ENCODE peak calls at places on chromosomes 1 and 21, in six cellular contexts. Y is uterus, S is mammary epithelial cell, B is adipocyte, F is stomach, K is heart left ventricle. T is an unnamed sample. For H3K4me1, the result is how much of the 10 kb centered on the place peaks cover.

GRCh38 chr21:31130821-31131220 is 92.5 kb upstream of the KRTAP19-8 start:
- DNase-seq in Y (no peak), S (no peak), B (no peak), F (no peak), K (no peak), T (no peak)

GRCh38 chr1:25381041-25381440 is 39.6 kb downstream of the RHCE start:
- DNase-seq in Y (no peak), S (no peak), B (no peak), F (no peak), K (no peak), T (no peak)

GRCh38 chr1:35120458-35121133 is 41.4 kb downstream of the ZMYM1 start:
- DNase-seq in Y (no peak), S (no peak), B (peak), F (peak), K (no peak), T (peak)

GRCh38 chr1:200258447-200259375 is 151.1 kb downstream of the ZNF281 start:
- DNase-seq in Y (no peak), S (peak), B (peak), F (no peak), K (no peak), T (peak)

GRCh38 chr1:204684206-204684536 is 1.4 kb downstream of the LRRN2 start:
- DNase-seq in Y (no peak), S (no peak), B (no peak), F (no peak), K (no peak), T (no peak)

GRCh38 chr21:35895598-35895997 is 164.7 kb downstream of the SETD4 start:
- DNase-seq in Y (no peak), S (no peak), B (no peak), F (no peak), K (no peak), T (no peak)

GRCh38 chr1:36463404-36463772 is 796 bp downstream of the MRPS15 start:
- DNase-seq in Y (no peak), S (peak), B (no peak), F (no peak), K (no peak), T (no peak)

GRCh38 chr1:173421266-173421665 is 55.9 kb upstream of the PRDX6 start:
- DNase-seq in Y (no peak), S (no peak), B (no peak), F (no peak), K (no peak), T (no peak)

GRCh38 chr1:80445021-80445420 is 1355.7 kb upstream of the ADGRL2 start:
- DNase-seq in Y (no peak), S (peak), B (peak), F (no peak), K (no peak), T (peak)

GRCh38 chr1:54239603-54240002 is 39.6 kb downstream of the MRPL37 start:
- DNase-seq in Y (no peak), S (no peak), B (no peak), F (no peak), K (no peak), T (peak)

GRCh38 chr1:27027575-27028250 is 15.1 kb upstream of the TENT5B start:
- DNase-seq in Y (no peak), S (no peak), B (no peak), F (no peak), K (no peak), T (no peak)

GRCh38 chr1:39540504-39541031 is 36.0 kb downstream of the PABPC4 start:
- DNase-seq in Y (peak), S (no peak), B (no peak), F (peak), K (peak), T (peak)

GRCh38 chr1:165943198-165943597 is 115.8 kb downstream of the UCK2 start:
- DNase-seq in Y (no peak), S (peak), B (peak), F (no peak), K (no peak), T (no peak)

GRCh38 chr1:36571106-36571505 is 88.4 kb upstream of the CSF3R start:
- DNase-seq in Y (no peak), S (no peak), B (no peak), F (no peak), K (no peak), T (no peak)

GRCh38 chr1:229127301-229127700 is 143.6 kb upstream of the RAB4A start:
- DNase-seq in Y (no peak), S (peak), B (peak), F (peak), K (no peak), T (no peak)

GRCh38 chr1:64186138-64186897 is 17.1 kb upstream of the UBE2U start:
- DNase-seq in Y (no peak), S (no peak), B (no peak), F (peak), K (peak), T (no peak)

GRCh38 chr21:37101384-37101783 is 28.3 kb downstream of the TTC3 start:
- DNase-seq in Y (no peak), S (peak), B (peak), F (no peak), K (no peak), T (peak)

GRCh38 chr1:157803851-157804250 is 16.1 kb downstream of the FCRL1 start:
- DNase-seq in Y (no peak), S (no peak), B (no peak), F (no peak), K (no peak), T (no peak)

GRCh38 chr1:29805896-29806160 is 569.5 kb downstream of the PTPRU start:
- DNase-seq in Y (no peak), S (no peak), B (no peak), F (peak), K (no peak), T (no peak)

GRCh38 chr1:96764469-96764868 is 42.9 kb downstream of the PTBP2 start:
- DNase-seq in Y (no peak), S (no peak), B (peak), F (no peak), K (no peak), T (peak)

GRCh38 chr1:72280131-72280530 is 2.2 kb downstream of the NEGR1 start:
- DNase-seq in Y (no peak), S (no peak), B (no peak), F (no peak), K (no peak), T (no peak)

GRCh38 chr1:40313329-40313957 is 3.6 kb downstream of the COL9A2 start:
- DNase-seq in Y (no peak), S (no peak), B (no peak), F (no peak), K (no peak), T (no peak)

GRCh38 chr1:22239378-22239777 is 96.5 kb upstream of the WNT4 start:
- DNase-seq in Y (no peak), S (no peak), B (no peak), F (peak), K (no peak), T (no peak)

GRCh38 chr21:39681257-39681656 is 63.7 kb upstream of the IGSF5 start:
- DNase-seq in Y (no peak), S (peak), B (peak), F (no peak), K (no peak), T (peak)

GRCh38 chr21:17925900-17926299 is 106.7 kb upstream of the C21orf91 start:
- DNase-seq in Y (no peak), S (no peak), B (peak), F (no peak), K (no peak), T (peak)

GRCh38 chr1:172270605-172271004 is 149.9 kb upstream of the C1orf105 start:
- DNase-seq in Y (no peak), S (no peak), B (peak), F (no peak), K (no peak), T (peak)

GRCh38 chr1:40232444-40232843 is 15.3 kb upstream of the TMCO2 start:
- DNase-seq in Y (no peak), S (no peak), B (no peak), F (no peak), K (no peak), T (no peak)

GRCh38 chr1:3453891-3454810 is at the start of gene ARHGEF16:
- DNase-seq in Y (no peak), S (peak), B (peak), F (peak), K (peak), T (peak)

GRCh38 chr1:25131794-25132193 is 100.5 kb downstream of the SYF2 start:
- DNase-seq in Y (no peak), S (no peak), B (no peak), F (no peak), K (no peak), T (no peak)

GRCh38 chr1:91863498-91863897 is 22.5 kb downstream of the TGFBR3 start:
- DNase-seq in Y (no peak), S (no peak), B (no peak), F (no peak), K (no peak), T (no peak)

GRCh38 chr1:224644553-224645154 is 28.5 kb downstream of the CNIH3 start:
- DNase-seq in Y (no peak), S (peak), B (peak), F (peak), K (no peak), T (peak)

GRCh38 chr1:32051706-32052105 is 21.0 kb upstream of the TMEM39B start:
- DNase-seq in Y (no peak), S (no peak), B (no peak), F (no peak), K (no peak), T (no peak)

GRCh38 chr1:75203415-75204277 is 69.5 kb downstream of the LHX8 start:
- DNase-seq in Y (no peak), S (peak), B (peak), F (no peak), K (no peak), T (peak)

GRCh38 chr1:52551476-52552235 is 1.2 kb downstream of the TUT4 start:
- DNase-seq in Y (no peak), S (peak), B (peak), F (no peak), K (no peak), T (peak)

GRCh38 chr1:237386362-237387143 is 344.6 kb downstream of the RYR2 start:
- DNase-seq in Y (no peak), S (no peak), B (peak), F (no peak), K (no peak), T (peak)

GRCh38 chr1:216606047-216606637 is 117.1 kb downstream of the ESRRG start:
- DNase-seq in Y (no peak), S (no peak), B (no peak), F (no peak), K (no peak), T (no peak)

GRCh38 chr1:196152086-196152485 is 456.2 kb downstream of the KCNT2 start:
- DNase-seq in Y (no peak), S (no peak), B (no peak), F (no peak), K (no peak), T (no peak)

GRCh38 chr1:221190249-221190648 is 311.0 kb downstream of the HLX start:
- DNase-seq in Y (no peak), S (no peak), B (no peak), F (no peak), K (no peak), T (no peak)

GRCh38 chr21:34883501-34884271 is 165.4 kb downstream of the RUNX1 start:
- DNase-seq in Y (no peak), S (no peak), B (peak), F (no peak), K (no peak), T (no peak)

GRCh38 chr1:162019436-162019835 is 4.2 kb downstream of the OLFML2B start:
- DNase-seq in Y (no peak), S (no peak), B (no peak), F (no peak), K (no peak), T (no peak)

GRCh38 chr1:162022626-162023025 is 1.0 kb downstream of the OLFML2B start:
- DNase-seq in Y (no peak), S (no peak), B (no peak), F (no peak), K (no peak), T (no peak)

GRCh38 chr1:162023181-162023546 is 505 bp downstream of the OLFML2B start:
- DNase-seq in Y (no peak), S (no peak), B (no peak), F (no peak), K (no peak), T (no peak)

GRCh38 chr1:162020145-162020544 is 3.5 kb downstream of the OLFML2B start:
- DNase-seq in Y (no peak), S (no peak), B (no peak), F (no peak), K (no peak), T (peak)

DNA sequence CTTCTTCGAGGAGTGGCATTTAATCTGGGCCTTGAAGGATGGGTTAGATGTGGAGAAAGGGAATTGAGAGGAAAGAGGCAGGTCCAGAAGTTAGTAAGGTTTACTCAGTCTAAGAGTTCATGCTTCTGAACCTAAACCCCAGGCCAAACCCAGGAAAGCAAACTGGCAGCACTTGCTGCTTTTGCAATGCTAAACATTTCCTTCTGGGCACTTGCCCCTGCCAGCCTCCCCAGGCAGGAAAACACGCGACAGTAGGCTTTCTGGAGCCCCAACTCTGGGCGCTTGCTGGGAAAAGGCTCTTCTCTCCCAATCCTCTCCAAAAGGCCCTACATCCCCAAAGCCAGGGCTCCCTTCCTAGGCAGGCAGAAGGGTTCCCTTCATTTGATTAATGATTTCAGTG is 2.5 kb downstream of the OLFML2B start:
- DNase-seq in Y (no peak), S (no peak), B (no peak), F (no peak), K (no peak), T (no peak)
- H3K4me1 ChIP-seq in Y (under half), S (under half), B (half or more), F (under half), K (under half), T (under half)

DNA sequence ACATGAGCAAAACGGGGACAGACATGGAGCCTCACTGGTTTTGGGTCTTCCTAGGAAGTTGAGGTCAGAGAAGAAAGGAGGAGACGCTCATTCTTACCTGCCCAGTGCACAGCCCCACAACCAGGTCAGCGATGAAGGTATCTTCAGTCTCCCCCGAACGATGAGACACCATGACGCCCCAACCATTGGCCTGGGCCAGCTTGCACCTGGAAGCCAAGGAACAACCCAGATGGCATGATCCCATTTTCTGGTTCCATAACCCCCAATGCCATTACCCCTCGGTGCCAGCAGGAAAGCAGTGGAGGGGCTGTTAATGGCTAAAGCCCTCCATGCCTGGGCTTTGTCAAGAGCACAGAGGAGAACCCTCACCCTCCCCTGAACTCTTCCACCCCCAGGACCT is 15.3 kb downstream of the ENO1 start:
- DNase-seq in Y (no peak), S (no peak), B (no peak), F (no peak), K (no peak), T (no peak)
- H3K4me1 ChIP-seq in Y (under half), S (under half), B (under half), F (under half), K (under half), T (under half)

DNA sequence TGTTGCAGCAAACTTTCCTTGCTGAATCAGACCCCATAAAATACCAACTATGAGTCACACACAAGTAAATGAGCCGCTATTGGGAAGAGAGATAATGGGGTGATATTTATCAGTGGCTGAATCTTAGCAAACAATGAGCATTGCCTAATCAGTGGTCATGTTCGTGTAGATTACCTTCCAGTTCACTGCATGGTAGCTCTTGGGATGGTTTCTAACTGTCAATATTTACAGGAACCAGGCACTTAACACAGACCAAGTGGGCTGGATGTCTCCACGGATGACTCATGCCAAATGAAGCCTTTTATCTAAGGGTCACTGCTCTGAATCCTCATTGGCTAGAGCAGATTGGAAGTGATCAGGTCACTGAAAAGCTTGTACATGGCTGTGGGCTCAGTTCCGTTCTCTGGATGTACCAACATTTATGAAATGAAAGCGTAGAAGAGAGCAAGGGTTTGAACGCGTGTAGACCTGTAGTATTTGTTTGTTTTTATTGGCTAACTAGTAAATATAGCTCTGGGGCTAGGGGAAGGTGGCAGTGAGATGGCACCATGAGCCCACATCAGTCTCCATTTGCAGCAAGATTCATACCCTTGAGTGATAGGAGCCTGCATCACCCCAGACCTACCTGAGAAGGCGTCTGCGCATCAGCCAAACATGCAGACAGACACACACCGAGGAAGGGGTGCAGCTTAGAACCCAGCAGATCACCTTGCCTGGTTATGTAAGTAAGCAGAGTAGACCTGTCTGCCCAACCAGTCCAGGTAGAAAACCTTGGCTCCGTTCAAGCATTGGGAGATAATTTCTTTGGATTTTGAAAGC is 153.3 kb downstream of the TOMM20 start:
- DNase-seq in Y (peak), S (peak), B (peak), F (no peak), K (no peak), T (peak)
- H3K4me1 ChIP-seq in Y (under half), S (half or more), B (half or more), F (half or more), K (half or more), T (under half)

GRCh38 chr1:175679931-175680652 is 63.3 kb downstream of the TNR start:
- DNase-seq in Y (no peak), S (no peak), B (no peak), F (no peak), K (no peak), T (no peak)
- H3K4me1 ChIP-seq in Y (under half), S (under half), B (under half), F (under half), K (under half), T (under half)

GRCh38 chr1:214417545-214418210 is 133.7 kb downstream of the PTPN14 start:
- DNase-seq in Y (no peak), S (no peak), B (no peak), F (no peak), K (no peak), T (no peak)

GRCh38 chr1:214420341-214420740 is 131.1 kb downstream of the PTPN14 start:
- DNase-seq in Y (no peak), S (peak), B (no peak), F (no peak), K (no peak), T (no peak)

GRCh38 chr1:214416417-214417212 is 134.8 kb downstream of the PTPN14 start:
- DNase-seq in Y (no peak), S (no peak), B (peak), F (no peak), K (no peak), T (peak)

GRCh38 chr1:214419650-214420049 is 131.8 kb downstream of the PTPN14 start:
- DNase-seq in Y (no peak), S (no peak), B (no peak), F (no peak), K (no peak), T (no peak)

DNA sequence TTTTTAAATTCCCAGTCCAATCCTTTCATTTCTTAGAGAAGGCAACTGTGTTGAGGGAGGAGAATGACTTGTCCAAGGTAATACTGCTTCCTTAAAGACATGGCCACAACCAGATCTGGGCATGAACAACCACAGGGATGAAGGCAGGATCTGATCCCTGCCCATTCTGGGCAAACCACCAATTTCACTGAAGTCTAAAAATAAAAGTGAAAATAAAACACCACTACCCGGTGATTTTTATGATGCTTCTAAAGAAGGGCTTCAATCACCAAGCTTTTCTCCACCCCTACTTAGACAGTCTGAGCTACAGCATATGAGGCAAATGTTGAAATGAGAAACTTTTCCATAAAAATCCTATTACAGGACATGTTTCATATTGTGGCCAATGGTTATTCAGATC is 133.0 kb downstream of the PTPN14 start:
- DNase-seq in Y (no peak), S (no peak), B (no peak), F (no peak), K (no peak), T (peak)
- H3K4me1 ChIP-seq in Y (under half), S (half or more), B (under half), F (under half), K (half or more), T (under half)

GRCh38 chr1:151833172-151833571 is 1.6 kb upstream of the RORC start:
- DNase-seq in Y (no peak), S (no peak), B (no peak), F (no peak), K (no peak), T (no peak)

GRCh38 chr1:151835596-151835995 is 4.0 kb upstream of the RORC start:
- DNase-seq in Y (no peak), S (no peak), B (no peak), F (no peak), K (no peak), T (no peak)

GRCh38 chr1:151831605-151832004 is at the start of gene RORC:
- DNase-seq in Y (no peak), S (no peak), B (no peak), F (peak), K (peak), T (no peak)

GRCh38 chr1:151832318-151832984 is 849 bp upstream of the RORC start:
- DNase-seq in Y (peak), S (peak), B (peak), F (peak), K (peak), T (no peak)

DNA sequence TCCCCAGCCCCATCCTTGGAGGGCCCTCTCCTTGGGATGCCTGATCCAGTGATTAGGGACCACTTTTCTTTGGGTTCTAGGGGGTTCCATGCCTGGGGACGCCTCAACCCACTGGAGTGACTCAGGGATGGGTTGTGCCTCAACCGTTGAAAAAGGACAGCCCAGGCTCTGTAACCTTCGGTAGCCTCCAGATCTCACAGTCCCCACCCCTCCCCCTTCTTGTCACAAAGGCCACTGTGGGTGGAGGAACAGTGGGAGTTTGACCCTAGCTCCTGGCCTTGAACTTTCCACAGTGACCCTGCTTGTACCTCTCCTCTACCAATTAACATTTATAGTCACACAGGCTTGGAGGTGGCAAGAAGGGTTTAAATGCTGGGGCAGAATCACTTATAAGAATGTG is 2.6 kb upstream of the RORC start:
- DNase-seq in Y (no peak), S (no peak), B (no peak), F (no peak), K (no peak), T (no peak)
- H3K4me1 ChIP-seq in Y (under half), S (half or more), B (under half), F (half or more), K (under half), T (under half)

GRCh38 chr21:29303301-29303700 is 4.6 kb downstream of the BACH1 start:
- DNase-seq in Y (no peak), S (no peak), B (no peak), F (no peak), K (no peak), T (no peak)
- H3K4me1 ChIP-seq in Y (under half), S (under half), B (half or more), F (half or more), K (half or more), T (under half)